ENCODE peak calls at places on chromosomes 3 and 15, in five cellular contexts. O is HepG2, T is H1, H is GM12891, F is K562. A is an unnamed sample.
A peak's percentile ranks its signal among the peaks of the same experiment; 100 is the strongest.

GRCh38 chr15:38531509-38531908 is 33.1 kb downstream of the RASGRP1 start:
- DNase-seq in O (no peak), T (no peak), H (no peak), F (no peak), A (no peak)

GRCh38 chr15:41919201-41919820 is 25.5 kb upstream of the SPTBN5 start:
- DNase-seq in O (no peak), T (no peak), H (no peak), F (no peak), A (no peak)

GRCh38 chr3:56547486-56547885 is 9.5 kb upstream of the CCDC66 start:
- DNase-seq in O (no peak), T (no peak), H (no peak), F (no peak), A (no peak)

GRCh38 chr3:2927252-2927651 is 182.9 kb downstream of the IL5RA start:
- DNase-seq in O (no peak), T (no peak), H (no peak), F (no peak), A (no peak)

GRCh38 chr3:131317667-131318066 is 63.9 kb upstream of the NUDT16 start:
- DNase-seq in O (no peak), T (no peak), H (no peak), F (no peak), A (no peak)

GRCh38 chr3:132347095-132347494 is 29.9 kb downstream of the ACP3 start:
- DNase-seq in O (peak; percentile 9), T (no peak), H (no peak), F (no peak), A (no peak)

GRCh38 chr3:42590989-42591756 is 513 bp downstream of the SS18L2 start:
- DNase-seq in O (no peak), T (no peak), H (no peak), F (no peak), A (no peak)

GRCh38 chr3:172102123-172102882 is 62.9 kb downstream of the FNDC3B start:
- DNase-seq in O (no peak), T (no peak), H (no peak), F (no peak), A (no peak)

GRCh38 chr3:151168269-151169094 is 34.5 kb downstream of the GPR171 start:
- DNase-seq in O (peak; percentile 72), T (peak; percentile 34), H (no peak), F (peak; percentile 42), A (no peak)

GRCh38 chr15:41849204-41849603 is 10.6 kb downstream of the PLA2G4B start:
- DNase-seq in O (no peak), T (no peak), H (no peak), F (no peak), A (no peak)

GRCh38 chr15:29364429-29365078 is 94.9 kb upstream of the NSMCE3 start:
- DNase-seq in O (peak; percentile 4), T (no peak), H (no peak), F (no peak), A (no peak)

GRCh38 chr3:58041182-58041825 is 33.1 kb downstream of the FLNB start:
- DNase-seq in O (peak; percentile 56), T (peak; percentile 47), H (no peak), F (no peak), A (no peak)

GRCh38 chr15:94834000-94834399 is 602.6 kb downstream of the MCTP2 start:
- DNase-seq in O (no peak), T (no peak), H (no peak), F (no peak), A (no peak)

GRCh38 chr3:120429921-120430361 is 20.9 kb downstream of the FSTL1 start:
- DNase-seq in O (no peak), T (no peak), H (no peak), F (no peak), A (no peak)

GRCh38 chr3:194633349-194634004 is at the start of gene TMEM44:
- DNase-seq in O (peak; percentile 84), T (peak; percentile 46), H (peak; percentile 80), F (peak; percentile 94), A (peak; percentile 71)

GRCh38 chr3:52318186-52318793 is 2.2 kb downstream of the DNAH1 start:
- DNase-seq in O (no peak), T (no peak), H (no peak), F (no peak), A (no peak)

GRCh38 chr3:52315977-52316764 is at the start of gene DNAH1:
- DNase-seq in O (no peak), T (no peak), H (no peak), F (no peak), A (no peak)

GRCh38 chr3:52319921-52320595 is 3.9 kb downstream of the DNAH1 start:
- DNase-seq in O (no peak), T (no peak), H (no peak), F (no peak), A (no peak)

GRCh38 chr3:52317178-52317577 is 1.1 kb downstream of the DNAH1 start:
- DNase-seq in O (no peak), T (no peak), H (no peak), F (no peak), A (no peak)

GRCh38 chr3:52317601-52318000 is 1.5 kb downstream of the DNAH1 start:
- DNase-seq in O (no peak), T (peak; percentile 56), H (peak; percentile 88), F (peak; percentile 88), A (peak; percentile 62)
- TF ChIP-seq POLR2A in O (no peak), T (peak; percentile 49), H (no peak), F (no peak), A (no peak)

DNA sequence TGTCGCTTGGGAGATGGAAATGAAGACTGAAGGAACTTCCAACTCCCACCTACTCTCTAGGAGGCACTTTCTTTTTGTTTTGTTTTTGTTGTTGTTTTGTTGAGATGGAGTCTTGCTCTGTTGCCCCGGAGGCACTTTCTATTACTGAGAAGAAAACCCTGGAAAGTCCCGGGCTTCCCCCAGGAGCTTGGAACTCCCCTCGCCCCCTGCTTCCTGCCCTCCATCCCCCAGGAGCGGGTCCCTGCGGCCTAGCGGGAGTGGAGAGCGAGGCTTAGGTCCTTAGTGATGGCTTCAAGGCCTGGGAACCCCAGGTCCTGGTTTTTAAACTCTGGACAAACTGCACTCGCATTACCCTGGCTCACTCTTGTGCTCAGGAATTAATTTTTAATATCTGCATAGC is 195.7 kb downstream of the OCA2 start:
- DNase-seq in O (no peak), T (no peak), H (no peak), F (no peak), A (no peak)
- TF ChIP-seq POLR2AphosphoS5 in O (no peak), T (no peak), H (no peak), F (no peak), A (no peak)

GRCh38 chr15:74530771-74531143 is 10.3 kb upstream of the ARID3B start:
- DNase-seq in O (no peak), T (no peak), H (no peak), F (no peak), A (no peak)
- TF ChIP-seq TAF1 in O (no peak), T (no peak), H (no peak), F (no peak), A (no peak)

GRCh38 chr3:15290731-15291130 is 41.7 kb downstream of the SH3BP5 start:
- DNase-seq in O (no peak), T (no peak), H (no peak), F (no peak), A (no peak)

GRCh38 chr3:15288331-15288726 is 44.1 kb downstream of the SH3BP5 start:
- DNase-seq in O (no peak), T (no peak), H (no peak), F (no peak), A (no peak)

GRCh38 chr3:15289661-15290060 is 42.7 kb downstream of the SH3BP5 start:
- DNase-seq in O (no peak), T (no peak), H (no peak), F (no peak), A (no peak)

GRCh38 chr3:15286022-15286421 is 46.4 kb downstream of the SH3BP5 start:
- DNase-seq in O (no peak), T (no peak), H (no peak), F (no peak), A (no peak)

DNA sequence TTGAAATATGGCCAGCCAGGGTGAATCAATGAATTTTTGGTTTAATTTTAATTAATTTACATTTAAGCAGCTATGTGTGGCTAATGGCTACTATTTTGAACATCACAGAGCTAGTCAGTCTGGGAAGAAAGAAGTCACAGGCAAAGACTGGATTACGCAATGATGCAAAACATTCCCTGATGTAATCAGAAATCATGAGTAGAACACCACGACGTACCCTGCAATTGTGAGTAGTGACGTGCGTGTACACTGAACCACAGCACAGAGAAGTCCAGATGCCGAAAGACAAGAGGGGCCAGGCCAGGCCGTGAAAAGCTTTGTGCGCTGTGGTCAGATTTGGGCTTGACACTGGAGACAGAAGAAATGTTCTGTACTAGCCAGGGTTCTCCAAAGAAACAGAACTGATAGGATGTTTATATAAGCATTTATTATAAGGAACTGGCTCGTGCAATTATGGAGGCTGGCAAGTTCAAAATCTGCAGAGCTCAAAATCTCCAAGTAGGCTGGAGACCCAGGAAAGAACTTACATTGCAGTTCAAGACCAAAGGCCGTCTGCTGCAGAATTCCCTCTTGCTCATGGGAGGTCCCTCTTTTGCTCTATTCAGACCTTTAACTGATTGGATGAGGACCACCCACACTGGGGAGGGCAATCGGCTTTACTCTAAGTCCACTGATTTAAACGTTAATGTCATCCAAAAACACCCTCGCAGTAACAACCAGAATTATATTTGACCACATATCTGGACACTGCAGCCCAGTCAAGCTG is 44.6 kb downstream of the SH3BP5 start:
- DNase-seq in O (no peak), T (no peak), H (no peak), F (no peak), A (no peak)
- TF ChIP-seq POLR2A in O (no peak), T (no peak), H (no peak), F (no peak), A (no peak)

DNA sequence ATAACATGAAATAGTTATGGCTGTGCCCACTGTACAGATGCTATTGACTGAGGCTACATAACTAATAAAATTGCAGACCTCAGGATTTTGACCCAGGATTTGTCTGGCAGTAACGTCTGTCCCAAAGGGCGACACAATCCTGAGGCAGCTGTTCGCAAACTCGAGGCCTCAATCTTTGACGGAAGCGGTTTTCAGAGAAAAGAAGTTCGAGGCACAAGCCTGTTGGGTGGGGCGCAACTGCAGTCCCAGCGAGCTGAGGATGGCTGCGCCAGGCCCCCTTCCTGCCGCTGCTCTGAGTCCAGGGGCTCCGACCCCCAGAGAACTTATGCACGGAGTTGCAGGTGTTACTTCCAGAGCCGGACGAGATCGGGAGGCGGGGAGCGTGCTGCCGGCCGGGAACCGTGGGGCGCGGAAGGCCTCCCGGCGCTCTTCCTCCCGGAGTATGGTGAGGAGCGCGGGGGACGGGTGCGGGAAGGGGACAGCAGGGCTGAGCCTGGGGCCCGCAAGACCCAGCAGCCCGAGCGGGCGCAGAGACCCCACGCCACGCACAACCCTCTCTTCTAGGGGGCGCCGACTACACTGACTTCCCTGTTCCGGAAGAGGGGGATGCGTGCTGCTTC is at the start of gene PARP15:
- DNase-seq in O (no peak), T (peak; percentile 27), H (no peak), F (peak; percentile 7), A (no peak)
- TF ChIP-seq POLR2AphosphoS5 in O (no peak), T (no peak), H (peak; percentile 63), F (no peak), A (peak; percentile 82)

GRCh38 chr3:72482589-72483249 is 365.5 kb downstream of the SHQ1 start:
- DNase-seq in O (no peak), T (no peak), H (no peak), F (no peak), A (peak; percentile 20)
- TF ChIP-seq TAF1 in O (no peak), T (no peak), H (no peak), F (no peak), A (no peak)